ENCODE peak calls at places on chromosomes 16 and 17, in seven cellular contexts. U is activated CD4-positive, alpha-beta T cell treated with anti-CD3 and anti-CD28 coated beads, Interleukin-2, amount 50 U/mL, for 1 hour; R is ACHN; H is neural crest cell; I is lower lobe of right lung; L is PC-3; V is NCI-H510A. S is an unnamed sample.

GRCh38 chr17:59001158-59001814 is 105.4 kb downstream of the TRIM37 start:
- DNase-seq in V (no peak), L (peak), U (peak), I (peak), R (peak), H (no peak), S (no peak)

GRCh38 chr17:28745052-28745776 is 1.4 kb downstream of the TRAF4 start:
- DNase-seq in U (no peak), I (peak), H (peak), L (peak), V (peak), R (peak), S (peak)

GRCh38 chr16:4743217-4743897 is 9.0 kb downstream of the DNAAF8 start:
- DNase-seq in I (no peak), H (no peak), U (no peak), V (no peak), L (no peak), R (no peak), S (no peak)

GRCh38 chr17:7374353-7374752 is 6.5 kb upstream of the TNK1 start:
- DNase-seq in V (no peak), U (no peak), I (no peak), H (no peak), L (no peak), R (no peak), S (no peak)

GRCh38 chr17:44778656-44779210 is 19.9 kb downstream of the ADAM11 start:
- DNase-seq in H (no peak), L (no peak), I (no peak), U (no peak), R (no peak), V (no peak), S (no peak)

GRCh38 chr17:34739386-34739785 is 160.0 kb downstream of the TMEM132E start:
- DNase-seq in R (no peak), I (no peak), U (no peak), V (no peak), L (no peak), H (no peak), S (no peak)

GRCh38 chr16:79083879-79084278 is 516.7 kb downstream of the MAF start:
- DNase-seq in R (no peak), L (no peak), H (no peak), I (no peak), U (no peak), V (no peak), S (no peak)

GRCh38 chr17:7667616-7668406 is 17.1 kb downstream of the ATP1B2 start:
- DNase-seq in R (no peak), H (no peak), L (no peak), V (no peak), U (no peak), I (no peak), S (no peak)

GRCh38 chr17:43690624-43691316 is 29.0 kb upstream of the MEOX1 start:
- DNase-seq in L (no peak), R (no peak), H (no peak), U (no peak), I (no peak), V (no peak), S (no peak)

GRCh38 chr17:59370580-59371299 is 39.3 kb downstream of the YPEL2 start:
- DNase-seq in R (no peak), L (no peak), U (no peak), I (no peak), H (no peak), V (no peak), S (no peak)

GRCh38 chr16:68658258-68658973 is 13.3 kb downstream of the CDH3 start:
- DNase-seq in H (no peak), V (no peak), I (no peak), R (peak), U (no peak), L (peak), S (no peak)

GRCh38 chr16:67845291-67846062 is 1.3 kb upstream of the NUTF2 start:
- DNase-seq in U (no peak), V (no peak), I (no peak), R (no peak), H (no peak), L (no peak), S (no peak)

GRCh38 chr17:2011421-2012371 is 13.4 kb downstream of the RTN4RL1 start:
- DNase-seq in V (no peak), H (no peak), I (peak), R (no peak), L (peak), U (no peak), S (peak)

GRCh38 chr17:42682400-42683384 is at the start of gene CNTNAP1:
- DNase-seq in H (peak), L (peak), I (no peak), U (peak), V (peak), R (peak), S (no peak)

GRCh38 chr17:42679001-42679491 is 2.3 kb upstream of the PLEKHH3 start:
- DNase-seq in H (no peak), R (peak), U (peak), I (peak), L (peak), V (peak), S (peak)

GRCh38 chr17:80968602-80969029 is 23.0 kb upstream of the CHMP6 start:
- DNase-seq in R (no peak), L (no peak), U (no peak), H (no peak), I (no peak), V (no peak), S (peak)

GRCh38 chr17:7279453-7279852 is 2.1 kb upstream of the SLC2A4 start:
- DNase-seq in R (no peak), U (no peak), V (no peak), I (no peak), L (no peak), H (no peak), S (no peak)

GRCh38 chr17:17823433-17824118 is 13.2 kb downstream of the SREBF1 start:
- DNase-seq in H (peak), V (peak), R (peak), L (peak), U (peak), I (peak), S (peak)

GRCh38 chr17:19365833-19366636 is 3.5 kb upstream of the B9D1 start:
- DNase-seq in V (no peak), I (no peak), H (no peak), L (no peak), R (no peak), U (no peak), S (no peak)

GRCh38 chr17:70184770-70185169 is 15.4 kb downstream of the KCNJ2 start:
- DNase-seq in L (peak), U (no peak), R (no peak), H (no peak), V (no peak), I (no peak), S (no peak)

S was measured in NCI-H2029.